ENCODE peak calls at places on chromosomes 3 and 15, in seven cellular contexts. E, D, P, R, S, G and Y are unnamed samples.
A peak's percentile ranks its signal among the peaks of the same experiment; 100 is the strongest.

GRCh38 chr15:70539912-70540520 is 223.3 kb downstream of the UACA start:
- DNase-seq in G (no peak), S (no peak), D (no peak), E (no peak), R (no peak), P (no peak), Y (no peak)

GRCh38 chr15:28921925-28922711 is 36.3 kb downstream of the APBA2 start:
- DNase-seq in D (no peak), S (no peak), R (no peak), G (no peak), E (no peak), P (no peak), Y (no peak)

GRCh38 chr3:88038561-88038960 is 20.2 kb downstream of the CGGBP1 start:
- DNase-seq in D (no peak), P (no peak), S (no peak), R (no peak), E (no peak), G (peak; percentile 93), Y (no peak)

GRCh38 chr3:187610926-187611545 is 59.2 kb downstream of the SST start:
- DNase-seq in P (no peak), S (no peak), E (no peak), G (no peak), R (no peak), D (no peak), Y (no peak)

GRCh38 chr3:188206787-188207186 is 52.8 kb downstream of the LPP start:
- DNase-seq in P (no peak), S (no peak), G (no peak), D (no peak), E (no peak), R (no peak), Y (no peak)

GRCh38 chr3:10816863-10817253 is 830 bp downstream of the SLC6A11 start:
- DNase-seq in S (no peak), G (no peak), R (no peak), D (no peak), P (no peak), E (no peak), Y (no peak)

GRCh38 chr3:26920579-26920978 is 298.0 kb downstream of the LRRC3B start:
- DNase-seq in S (no peak), D (no peak), E (peak; percentile 62), R (no peak), P (no peak), G (no peak), Y (no peak)

GRCh38 chr3:146277953-146278631 is 27.2 kb upstream of the PLSCR4 start:
- DNase-seq in S (no peak), G (no peak), E (no peak), D (no peak), P (no peak), R (no peak), Y (no peak)

GRCh38 chr15:52292780-52293392 is 2.7 kb downstream of the MYO5C start:
- DNase-seq in E (no peak), R (no peak), P (no peak), S (no peak), G (no peak), D (no peak), Y (no peak)

GRCh38 chr3:54600441-54601204 is 327.2 kb downstream of the LRTM1 start:
- DNase-seq in G (no peak), E (no peak), D (no peak), S (no peak), R (no peak), P (no peak), Y (no peak)

GRCh38 chr15:92655178-92655995 is at the start of gene FAM174B:
- DNase-seq in E (peak; percentile 51), R (no peak), S (peak; percentile 18), D (peak; percentile 14), P (no peak), G (no peak), Y (no peak)

GRCh38 chr3:112007641-112008040 is 8.9 kb downstream of the TAGLN3 start:
- DNase-seq in D (no peak), P (no peak), G (peak; percentile 50), S (no peak), E (no peak), R (no peak), Y (no peak)

GRCh38 chr15:62125763-62126162 is 39.3 kb downstream of the C2CD4B start:
- DNase-seq in E (peak; percentile 58), G (peak; percentile 49), S (no peak), D (no peak), R (peak; percentile 54), P (no peak), Y (no peak)

GRCh38 chr3:85533586-85533985 is 574.8 kb downstream of the CADM2 start:
- DNase-seq in D (no peak), G (no peak), S (no peak), P (peak; percentile 63), R (no peak), E (no peak), Y (no peak)

GRCh38 chr3:59769132-59769531 is 719.3 kb upstream of the CFAP20DC start:
- DNase-seq in G (no peak), P (no peak), R (no peak), D (no peak), E (no peak), S (no peak), Y (no peak)

GRCh38 chr15:34359416-34359815 is 7.6 kb downstream of the LPCAT4 start:
- DNase-seq in S (no peak), E (no peak), D (no peak), R (peak; percentile 17), P (no peak), G (no peak), Y (no peak)

GRCh38 chr15:88454867-88455810 is 12.0 kb downstream of the MRPL46 start:
- DNase-seq in E (peak; percentile 30), G (peak; percentile 60), R (peak; percentile 64), S (peak; percentile 31), D (peak; percentile 20), P (no peak), Y (no peak)

GRCh38 chr3:37995652-37996641 is 5.4 kb downstream of the VILL start:
- DNase-seq in D (no peak), P (peak; percentile 37), S (no peak), G (no peak), E (no peak), R (no peak), Y (no peak)

GRCh38 chr3:192915724-192916123 is 1.9 kb downstream of the MB21D2 start:
- DNase-seq in P (no peak), E (no peak), G (no peak), S (no peak), R (no peak), D (no peak), Y (no peak)

GRCh38 chr15:101481917-101482525 is 7.5 kb downstream of the PCSK6 start:
- DNase-seq in R (no peak), D (no peak), P (no peak), G (no peak), E (no peak), S (no peak), Y (peak; percentile 39)

GRCh38 chr15:42273900-42274692 is 863 bp upstream of the TMEM87A start:
- DNase-seq in D (peak; percentile 48), S (peak; percentile 73), E (peak; percentile 8), R (peak; percentile 36), P (no peak), G (peak; percentile 95), Y (peak; percentile 65)

GRCh38 chr3:37859354-37859753 is 2.3 kb upstream of the CTDSPL start:
- DNase-seq in D (no peak), P (no peak), S (no peak), R (no peak), G (no peak), E (no peak), Y (no peak)

GRCh38 chr3:138418556-138419206 is 15.7 kb upstream of the ESYT3 start:
- DNase-seq in D (no peak), G (no peak), P (no peak), E (peak; percentile 40), S (no peak), R (no peak), Y (no peak)

GRCh38 chr3:52193059-52193458 is 4.9 kb upstream of the ALAS1 start:
- DNase-seq in P (no peak), D (no peak), S (no peak), R (peak; percentile 58), G (no peak), E (peak; percentile 35), Y (no peak)

GRCh38 chr3:52372822-52373504 is 56.8 kb downstream of the DNAH1 start:
- DNase-seq in S (peak; percentile 12), D (no peak), R (no peak), G (no peak), E (no peak), P (no peak), Y (no peak)

GRCh38 chr3:160134454-160134853 is 90.8 kb upstream of the C3orf80 start:
- DNase-seq in P (no peak), S (no peak), E (no peak), G (no peak), D (no peak), R (no peak), Y (no peak)

GRCh38 chr3:157247391-157247790 is 87.4 kb upstream of the CCNL1 start:
- DNase-seq in E (no peak), D (no peak), S (no peak), G (no peak), R (no peak), P (no peak), Y (no peak)

GRCh38 chr3:69088033-69088432 is 3.3 kb downstream of the ARL6IP5 start:
- DNase-seq in P (no peak), G (peak; percentile 65), D (no peak), R (peak; percentile 60), E (no peak), S (no peak), Y (no peak)

GRCh38 chr3:196108075-196108743 is 26.3 kb upstream of the TFRC start:
- DNase-seq in D (no peak), E (peak; percentile 30), S (no peak), G (peak; percentile 82), P (no peak), R (no peak), Y (no peak)

GRCh38 chr3:115272036-115272824 is 125.1 kb upstream of the ZBTB20 start:
- DNase-seq in S (no peak), R (no peak), G (peak; percentile 39), E (peak; percentile 18), D (no peak), P (no peak), Y (no peak)

GRCh38 chr3:176075046-176075445 is 1122.2 kb downstream of the TBL1XR1 start:
- DNase-seq in E (no peak), G (no peak), S (no peak), R (no peak), D (no peak), P (no peak), Y (no peak)

GRCh38 chr15:75368689-75369239 is 357 bp upstream of the MAN2C1 start:
- DNase-seq in G (no peak), E (no peak), D (no peak), R (no peak), S (no peak), P (no peak), Y (no peak)

GRCh38 chr15:92677998-92678397 is 22.4 kb upstream of the FAM174B start:
- DNase-seq in D (no peak), E (no peak), P (no peak), R (no peak), S (no peak), G (no peak), Y (no peak)

GRCh38 chr15:69982037-69982436 is 115.7 kb downstream of the TLE3 start:
- DNase-seq in D (no peak), P (no peak), R (no peak), S (no peak), G (no peak), E (no peak), Y (no peak)

GRCh38 chr3:136042608-136043221 is 77.2 kb downstream of the PPP2R3A start:
- DNase-seq in R (peak; percentile 60), S (no peak), G (peak; percentile 29), P (no peak), D (no peak), E (peak; percentile 29), Y (no peak)

GRCh38 chr15:40584191-40584590 is 9.9 kb upstream of the KNL1 start:
- DNase-seq in D (no peak), E (no peak), G (no peak), R (no peak), S (no peak), P (no peak), Y (no peak)

GRCh38 chr15:87604857-87605446 is 651.6 kb downstream of the NTRK3 start:
- DNase-seq in E (no peak), P (no peak), R (no peak), D (no peak), G (no peak), S (peak; percentile 9), Y (no peak)

GRCh38 chr3:26647078-26647477 is 24.5 kb downstream of the LRRC3B start:
- DNase-seq in G (no peak), P (no peak), R (no peak), S (no peak), E (no peak), D (no peak), Y (no peak)